ENCODE peak calls at places on chromosome 13, in seven cellular contexts. Q is spleen; F is stimulated activated CD8-positive, alpha-beta memory T cell treated with anti-CD3 and anti-CD28 coated beads, Interleukin-4, amount 100 ng/mL, for 1 hour; J is NCI-H1105; V is iris pigment epithelial cell; M is omental fat pad; R is epithelial cell of prostate. C is an unnamed sample.

GRCh38 chr13:44013666-44014291 is 134.1 kb downstream of the LACC1 start:
- DNase-seq in V (peak), R (no peak), Q (no peak), F (no peak), M (no peak), J (no peak), C (no peak)

GRCh38 chr13:72144625-72145024 is 277.6 kb upstream of the DACH1 start:
- DNase-seq in M (no peak), R (no peak), Q (no peak), V (peak), F (no peak), J (no peak), C (no peak)

GRCh38 chr13:47049276-47049989 is 152.6 kb upstream of the HTR2A start:
- DNase-seq in Q (no peak), M (no peak), R (no peak), J (no peak), F (no peak), V (no peak), C (no peak)

GRCh38 chr13:108987945-108988344 is 358.5 kb downstream of the MYO16 start:
- DNase-seq in F (no peak), V (no peak), J (no peak), M (no peak), Q (no peak), R (no peak), C (no peak)

GRCh38 chr13:113548171-113548641 is 36.3 kb upstream of the TFDP1 start:
- DNase-seq in F (no peak), V (peak), J (no peak), M (no peak), Q (peak), R (no peak), C (no peak)

GRCh38 chr13:34035676-34036325 is 217.9 kb downstream of the RFC3 start:
- DNase-seq in R (peak), F (no peak), V (no peak), Q (no peak), J (no peak), M (no peak), C (no peak)

GRCh38 chr13:98821372-98822237 is 69.1 kb upstream of the SLC15A1 start:
- DNase-seq in V (no peak), R (no peak), Q (no peak), J (no peak), F (no peak), M (no peak), C (no peak)

GRCh38 chr13:89846890-89847585 is 1500.4 kb upstream of the MIR17HG start:
- DNase-seq in F (no peak), R (no peak), M (no peak), Q (no peak), V (peak), J (no peak), C (no peak)

GRCh38 chr13:105342421-105342820 is 1193.0 kb downstream of the EFNB2 start:
- DNase-seq in V (peak), F (no peak), J (no peak), R (no peak), Q (no peak), M (no peak), C (no peak)

GRCh38 chr13:66835040-66835628 is 395.0 kb downstream of the PCDH9 start:
- DNase-seq in Q (no peak), J (peak), V (peak), F (no peak), M (peak), R (no peak), C (no peak)

GRCh38 chr13:113774177-113775107 is 15.4 kb downstream of the TMEM255B start:
- DNase-seq in R (no peak), M (peak), Q (no peak), J (no peak), V (peak), F (no peak), C (no peak)

GRCh38 chr13:46830405-46831005 is 33.5 kb upstream of the ESD start:
- DNase-seq in M (no peak), Q (no peak), R (no peak), V (no peak), J (no peak), F (no peak), C (no peak)

GRCh38 chr13:20174656-20175405 is 14.0 kb upstream of the GJA3 start:
- DNase-seq in J (no peak), F (peak), Q (no peak), R (peak), V (peak), M (peak), C (no peak)

GRCh38 chr13:59038824-59039223 is 1124.9 kb downstream of the DIAPH3 start:
- DNase-seq in Q (no peak), F (no peak), R (no peak), V (peak), M (no peak), J (no peak), C (no peak)

GRCh38 chr13:46160474-46161066 is 21.4 kb downstream of the LCP1 start:
- DNase-seq in F (no peak), R (no peak), V (peak), M (no peak), Q (no peak), J (peak), C (peak)

GRCh38 chr13:109869312-109870237 is 83.2 kb upstream of the IRS2 start:
- DNase-seq in M (no peak), R (no peak), V (no peak), J (peak), Q (peak), F (no peak), C (peak)

GRCh38 chr13:112722433-112723250 is 32.8 kb downstream of the ATP11A start:
- DNase-seq in J (no peak), V (peak), R (no peak), F (no peak), Q (peak), M (no peak), C (no peak)

GRCh38 chr13:31192306-31192705 is 7.5 kb upstream of the B3GLCT start:
- DNase-seq in F (no peak), R (no peak), Q (no peak), V (no peak), J (no peak), M (no peak), C (no peak)

GRCh38 chr13:43079392-43079931 is 56.1 kb downstream of the DNAJC15 start:
- DNase-seq in J (no peak), R (no peak), V (no peak), F (no peak), Q (no peak), M (no peak), C (no peak)

GRCh38 chr13:30751183-30751933 is 16.0 kb downstream of the ALOX5AP start:
- DNase-seq in V (no peak), F (no peak), R (no peak), M (no peak), Q (no peak), J (no peak), C (no peak)

GRCh38 chr13:29595380-29596063 is at the start of gene SLC7A1:
- DNase-seq in M (peak), J (peak), F (peak), R (no peak), V (peak), Q (peak), C (peak)

C was measured in NCI-H1048.